ENCODE peak calls at places on chromosomes 12 and 14, in five cellular contexts. Q is GM23248, P is GM23338, T is neural progenitor cell, W is MM.1S. I is an unnamed sample. For H3K4me1 and H3F3A, the result is how much of the 10 kb centered on the place peaks cover.

GRCh38 chr12:26065451-26065850 is 59.4 kb downstream of the BHLHE41 start:
- DNase-seq in Q (no peak), P (no peak), T (no peak), W (no peak), I (no peak)

GRCh38 chr14:100110801-100111200 is 45.6 kb downstream of the EVL start:
- DNase-seq in Q (no peak), P (no peak), T (no peak), W (no peak), I (no peak)

GRCh38 chr12:81461163-81461562 is 298.0 kb downstream of the PPFIA2 start:
- DNase-seq in Q (no peak), P (peak), T (no peak), W (no peak), I (no peak)

GRCh38 chr12:69343357-69343756 is 4.8 kb upstream of the LYZ start:
- DNase-seq in Q (no peak), P (no peak), T (no peak), W (no peak), I (no peak)

GRCh38 chr14:68685419-68686211 is 107.3 kb downstream of the ZFP36L1 start:
- DNase-seq in Q (peak), P (no peak), T (no peak), W (peak), I (peak)

GRCh38 chr12:71504471-71504852 is 64.9 kb downstream of the LGR5 start:
- DNase-seq in Q (no peak), P (no peak), T (peak), W (no peak), I (no peak)

GRCh38 chr12:69570545-69571399 is 14.5 kb upstream of the CCT2 start:
- DNase-seq in Q (peak), P (peak), T (peak), W (peak), I (peak)

GRCh38 chr12:100289011-100289410 is 22.0 kb downstream of the SCYL2 start:
- DNase-seq in Q (no peak), P (no peak), T (no peak), W (no peak), I (no peak)

GRCh38 chr12:89344862-89345202 is 7.5 kb downstream of the DUSP6 start:
- DNase-seq in Q (no peak), P (no peak), T (no peak), W (peak), I (no peak)

GRCh38 chr12:6177593-6178358 is 22.4 kb upstream of the CD9 start:
- DNase-seq in Q (peak), P (no peak), T (no peak), W (no peak), I (no peak)

GRCh38 chr12:26281320-26281719 is 85.9 kb downstream of the SSPN start:
- DNase-seq in Q (peak), P (no peak), T (no peak), W (no peak), I (no peak)

GRCh38 chr12:29616664-29617409 is 119.4 kb upstream of the OVCH1 start:
- DNase-seq in Q (peak), P (no peak), T (no peak), W (no peak), I (peak)

GRCh38 chr12:114916531-114916930 is 232.6 kb upstream of the TBX3 start:
- DNase-seq in Q (peak), P (no peak), T (no peak), W (no peak), I (no peak)

GRCh38 chr14:101075025-101075800 is 171.7 kb upstream of the RTL1 start:
- DNase-seq in Q (no peak), P (no peak), T (no peak), W (no peak), I (no peak)

GRCh38 chr14:59631237-59631636 is 54.6 kb upstream of the CCDC175 start:
- DNase-seq in Q (peak), P (peak), T (peak), W (no peak), I (peak)

GRCh38 chr12:26425587-26426260 is 230.4 kb downstream of the SSPN start:
- DNase-seq in Q (peak), P (no peak), T (no peak), W (no peak), I (no peak)

GRCh38 chr12:131511803-131512564 is 198.9 kb upstream of the SFSWAP start:
- DNase-seq in Q (no peak), P (no peak), T (no peak), W (no peak), I (no peak)

GRCh38 chr12:26369588-26369987 is 174.2 kb downstream of the SSPN start:
- DNase-seq in Q (peak), P (peak), T (peak), W (no peak), I (peak)

GRCh38 chr12:57236224-57236924 is 6.9 kb downstream of the SHMT2 start:
- DNase-seq in Q (peak), P (peak), T (peak), W (no peak), I (no peak)

GRCh38 chr12:130044991-130045621 is 117.2 kb upstream of the FZD10 start:
- DNase-seq in Q (no peak), P (peak), T (peak), W (no peak), I (no peak)

GRCh38 chr12:95484524-95484923 is 10.6 kb downstream of the METAP2 start:
- DNase-seq in Q (peak), P (no peak), T (no peak), W (no peak), I (peak)

GRCh38 chr12:108816652-108817335 is 40.6 kb downstream of the SSH1 start:
- DNase-seq in Q (peak), P (no peak), T (no peak), W (no peak), I (no peak)

GRCh38 chr14:55097894-55098560 is 31.0 kb upstream of the LGALS3 start:
- DNase-seq in Q (peak), P (no peak), T (no peak), W (peak), I (peak)

GRCh38 chr14:47988175-47988574 is 312.8 kb upstream of the MDGA2 start:
- DNase-seq in Q (no peak), P (no peak), T (no peak), W (peak), I (no peak)

GRCh38 chr12:12267801-12268200 is 957 bp upstream of the LRP6 start:
- DNase-seq in Q (no peak), P (peak), T (peak), W (no peak), I (peak)

GRCh38 chr12:122006186-122006926 is 15.3 kb upstream of the BCL7A start:
- DNase-seq in Q (no peak), P (no peak), T (no peak), W (no peak), I (no peak)

GRCh38 chr14:70981005-70981952 is 74.0 kb downstream of the PCNX1 start:
- DNase-seq in Q (no peak), P (no peak), T (no peak), W (no peak), I (peak)

GRCh38 chr14:58390830-58391229 is 4.9 kb upstream of the TOMM20L start:
- DNase-seq in Q (no peak), P (no peak), T (no peak), W (no peak), I (no peak)

GRCh38 chr12:23230899-23231298 is 605.9 kb downstream of the ETNK1 start:
- DNase-seq in Q (no peak), P (no peak), T (no peak), W (no peak), I (no peak)

GRCh38 chr14:63918411-63918810 is 65.6 kb downstream of the SYNE2 start:
- DNase-seq in Q (no peak), P (no peak), T (no peak), W (no peak), I (no peak)

GRCh38 chr14:90409209-90409730 is 12.4 kb downstream of the CALM1 start:
- DNase-seq in Q (peak), P (no peak), T (no peak), W (no peak), I (peak)

GRCh38 chr14:22824711-22825359 is 4.9 kb upstream of the MRPL52 start:
- DNase-seq in Q (peak), P (no peak), T (no peak), W (peak), I (peak)

GRCh38 chr12:45828402-45828801 is 98.9 kb downstream of the ARID2 start:
- DNase-seq in Q (no peak), P (no peak), T (no peak), W (no peak), I (no peak)

GRCh38 chr12:1171657-1172056 is 180.6 kb downstream of the ERC1 start:
- DNase-seq in Q (no peak), P (no peak), T (peak), W (no peak), I (no peak)

GRCh38 chr14:67680121-67680602 is 5.7 kb upstream of the VTI1B start:
- DNase-seq in Q (peak), P (no peak), T (no peak), W (no peak), I (peak)

GRCh38 chr14:32754209-32754608 is 184.5 kb upstream of the NPAS3 start:
- DNase-seq in Q (no peak), P (no peak), T (no peak), W (no peak), I (no peak)

GRCh38 chr12:19110541-19110940 is 19.0 kb upstream of the PLEKHA5 start:
- DNase-seq in Q (peak), P (no peak), T (no peak), W (no peak), I (no peak)

GRCh38 chr14:61609143-61609851 is 86.0 kb upstream of the HIF1A start:
- DNase-seq in Q (peak), P (peak), T (peak), W (no peak), I (peak)

GRCh38 chr12:30991466-30991865 is 64.9 kb downstream of the TSPAN11 start:
- DNase-seq in Q (no peak), P (no peak), T (no peak), W (no peak), I (no peak)

DNA sequence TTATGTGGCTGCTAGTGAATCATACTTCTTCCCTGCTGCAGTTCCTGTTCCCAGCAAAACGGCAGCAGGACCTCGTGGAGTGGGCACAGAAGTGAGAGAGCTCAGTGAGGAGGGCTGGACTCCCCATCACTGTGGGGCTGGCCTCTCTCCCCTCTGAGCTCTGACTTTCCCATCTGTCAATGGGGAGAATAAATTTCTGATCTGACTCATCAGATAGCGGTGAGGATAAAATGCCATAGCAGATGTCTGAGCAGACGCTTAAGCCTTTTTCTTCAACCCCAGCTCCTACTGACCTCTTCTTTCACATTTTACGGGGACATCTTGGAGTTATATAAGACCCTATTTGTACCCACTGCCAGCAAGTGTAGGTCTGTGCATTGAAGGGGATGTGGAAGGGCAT is 116.6 kb downstream of the CRACR2A start:
- DNase-seq in Q (no peak), P (no peak), T (no peak), W (no peak), I (no peak)
- H3K4me1 ChIP-seq in Q (under half), P (under half), T (under half), W (under half), I (under half)

GRCh38 chr14:36662258-36662542 is 540 bp downstream of the PAX9 start:
- DNase-seq in Q (no peak), P (no peak), T (no peak), W (no peak), I (no peak)
- H3K4me3 ChIP-seq in Q (peak), P (peak), T (peak), W (no peak), I (peak)

GRCh38 chr12:53479314-53479713 is 19.9 kb downstream of the MAP3K12 start:
- DNase-seq in Q (no peak), P (no peak), T (no peak), W (no peak), I (no peak)

GRCh38 chr12:53478865-53479264 is 20.4 kb downstream of the MAP3K12 start:
- DNase-seq in Q (peak), P (no peak), T (no peak), W (peak), I (no peak)

GRCh38 chr12:53481957-53482586 is 17.2 kb downstream of the MAP3K12 start:
- DNase-seq in Q (peak), P (peak), T (peak), W (peak), I (peak)

GRCh38 chr12:53481108-53481442 is 18.2 kb downstream of the MAP3K12 start:
- DNase-seq in Q (no peak), P (no peak), T (no peak), W (no peak), I (no peak)

GRCh38 chr12:53480425-53481107 is 18.7 kb downstream of the MAP3K12 start:
- DNase-seq in Q (no peak), P (no peak), T (no peak), W (peak), I (no peak)
- H3F3A ChIP-seq in Q (half or more), P (half or more), T (half or more), W (half or more), I (under half)

DNA sequence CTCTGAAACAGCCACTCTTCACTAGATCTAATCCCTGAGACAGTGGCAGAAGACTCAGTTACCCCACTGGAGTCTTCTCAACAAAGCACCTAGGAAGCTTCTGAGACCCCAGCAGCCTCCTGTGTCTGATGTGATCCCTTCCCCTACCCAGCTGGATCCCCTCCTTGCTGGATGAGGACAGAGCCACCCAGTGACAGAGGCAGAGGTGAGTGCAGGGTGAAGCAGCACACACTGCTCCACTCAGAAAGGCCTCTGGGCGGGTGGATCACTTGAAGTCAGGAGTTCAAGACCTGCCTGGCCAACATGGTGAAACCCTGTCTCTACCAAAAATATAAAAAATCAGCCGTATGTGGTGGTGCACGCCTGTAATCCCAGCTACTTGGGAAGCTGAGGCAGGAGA is 2.7 kb downstream of the SPRYD3 start:
- DNase-seq in Q (no peak), P (no peak), T (no peak), W (no peak), I (no peak)
- H3K4me1 ChIP-seq in Q (under half), P (under half), T (under half), W (under half), I (under half)

DNA sequence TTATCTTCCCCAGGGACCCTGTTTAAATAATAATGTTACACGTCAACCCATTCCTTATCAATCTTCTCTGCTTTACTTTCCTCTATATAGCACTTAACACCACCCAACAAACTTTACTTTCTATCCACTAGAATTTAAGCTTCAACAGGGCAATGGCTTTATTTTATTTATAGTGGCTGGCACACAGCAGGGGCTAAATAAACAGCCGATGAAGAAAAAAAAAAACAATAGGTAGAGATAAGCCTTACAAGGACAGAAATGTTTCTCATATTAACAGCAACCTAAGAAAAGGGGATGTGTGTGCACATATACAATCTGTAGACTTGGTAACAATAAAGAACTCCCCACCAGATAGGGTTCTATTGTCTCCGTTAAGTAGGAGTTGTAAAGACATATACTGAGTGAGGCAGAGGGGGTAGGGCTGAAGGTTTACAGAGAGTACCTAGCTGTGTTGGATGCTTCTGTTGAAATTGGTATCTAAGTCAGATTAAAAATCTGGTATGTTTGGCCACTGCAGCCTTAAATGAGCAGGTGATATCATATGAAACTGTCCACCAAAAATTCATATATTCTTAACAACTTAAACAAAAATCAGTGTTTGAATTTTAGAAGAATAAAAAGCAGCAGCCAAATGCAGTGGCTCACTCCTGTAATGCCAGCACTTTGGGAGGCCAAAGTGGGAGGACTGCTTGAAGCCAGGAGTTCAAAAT is 24.7 kb upstream of the AP4S1 start:
- DNase-seq in Q (no peak), P (peak), T (no peak), W (no peak), I (no peak)
- H3K4me3 ChIP-seq in Q (no peak), P (no peak), T (no peak), W (no peak), I (no peak)

DNA sequence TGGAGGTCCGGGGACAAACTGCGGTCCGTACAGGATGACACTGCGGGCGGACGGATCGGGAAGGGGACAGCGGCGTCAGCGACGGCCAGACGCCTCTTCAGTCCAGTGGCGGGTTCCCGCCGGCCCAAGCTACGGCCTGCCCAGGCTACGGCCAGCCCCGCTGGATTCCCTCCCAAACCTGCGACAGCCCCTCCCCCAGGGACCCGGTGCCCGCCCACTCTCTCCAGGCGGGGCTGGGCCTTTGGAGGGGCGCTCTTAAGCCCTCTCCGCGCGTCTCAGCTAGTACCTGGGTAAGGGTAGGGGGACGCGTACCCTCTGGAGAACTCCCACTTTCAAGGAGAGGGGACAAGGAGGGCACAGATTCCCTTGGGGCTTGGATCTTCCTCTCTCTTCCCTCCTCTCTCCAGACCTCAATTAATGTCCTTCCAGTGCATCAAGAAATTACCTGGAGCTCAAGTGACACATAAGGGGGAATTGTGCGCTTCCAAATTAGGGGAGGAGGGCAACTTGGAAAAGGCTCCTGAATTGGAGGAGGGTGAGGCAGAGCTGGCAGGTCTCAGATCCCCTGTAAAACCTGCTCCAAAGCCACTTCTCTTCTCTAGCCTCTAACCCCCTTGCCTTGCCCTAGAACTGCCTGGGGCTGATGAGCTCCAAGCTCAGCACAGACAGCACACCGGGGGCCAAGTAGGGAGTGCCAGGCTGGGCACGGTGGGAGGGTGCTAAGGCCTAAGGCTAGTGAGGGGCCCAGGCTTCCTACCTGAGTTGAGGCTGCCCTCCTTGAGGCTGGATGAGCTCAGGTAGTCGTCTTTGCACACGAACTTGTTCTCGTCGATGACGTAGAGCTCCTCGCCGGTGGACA is 3.1 kb downstream of the LHX5 start:
- DNase-seq in Q (no peak), P (peak), T (peak), W (no peak), I (no peak)
- H3F3A ChIP-seq in Q (under half), P (under half), T (half or more), W (under half), I (under half)

DNA sequence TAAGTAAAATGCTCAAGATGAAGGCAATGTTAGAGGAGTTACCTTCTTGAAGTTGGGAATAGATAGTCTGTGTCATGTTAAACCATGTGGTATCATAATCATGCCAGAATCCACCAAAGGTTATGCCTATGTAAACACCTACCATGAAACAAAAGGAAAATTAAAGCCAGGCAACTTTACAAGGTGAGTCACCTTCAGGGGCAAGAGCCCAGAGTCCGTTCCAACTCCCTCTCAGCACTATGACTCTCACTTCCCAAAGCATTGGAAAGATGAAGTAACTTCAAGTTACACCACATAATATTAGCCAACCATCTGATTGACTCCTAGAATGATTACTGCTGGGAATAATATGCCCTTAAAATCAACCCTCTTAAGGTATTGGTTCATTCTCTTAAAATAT is 38.5 kb downstream of the CATSPERB start:
- DNase-seq in Q (peak), P (no peak), T (no peak), W (no peak), I (peak)
- H3K4me1 ChIP-seq in Q (under half), P (under half), T (under half), W (under half), I (under half)

GRCh38 chr12:54418441-54419087 is 502 bp downstream of the ITGA5 start:
- DNase-seq in Q (peak), P (peak), T (no peak), W (no peak), I (no peak)

GRCh38 chr12:54421873-54422250 is 2.8 kb upstream of the ITGA5 start:
- DNase-seq in Q (no peak), P (no peak), T (no peak), W (no peak), I (no peak)

GRCh38 chr12:54421175-54421872 is 2.3 kb upstream of the ITGA5 start:
- DNase-seq in Q (peak), P (no peak), T (no peak), W (no peak), I (no peak)

GRCh38 chr12:54419088-54419887 is at the start of gene ITGA5:
- DNase-seq in Q (peak), P (peak), T (peak), W (no peak), I (peak)

DNA sequence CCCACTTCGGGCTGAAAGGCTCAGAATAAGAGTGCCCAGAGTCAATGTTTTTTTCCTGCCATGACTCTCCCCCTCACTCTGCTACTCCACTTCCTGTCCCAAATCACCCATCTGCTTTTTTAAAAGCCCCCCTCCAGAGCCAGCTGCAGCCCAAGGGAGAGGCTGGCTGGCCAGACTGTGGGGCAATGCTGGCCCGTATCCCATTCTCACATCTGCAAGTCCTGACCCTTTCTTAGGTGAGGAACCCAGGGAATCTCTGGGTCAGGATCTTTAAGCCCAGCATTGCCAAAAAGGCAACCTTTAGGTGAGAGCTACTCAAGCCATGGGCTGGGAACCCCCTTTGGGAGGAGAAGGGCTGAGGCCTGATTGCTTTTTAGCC is 1.7 kb upstream of the ITGA5 start:
- DNase-seq in Q (peak), P (no peak), T (no peak), W (no peak), I (no peak)
- H3K4me3 ChIP-seq in Q (no peak), P (peak), T (peak), W (no peak), I (no peak)

I was measured in PC-3.